ENCODE peak calls at places on chromosome 13, in five cellular contexts. U is anterior cingulate cortex; A is activated T-helper 1 cell treated with anti-CD3 and anti-CD28 coated beads, Interleukin-12 subunit alpha, Interleukin-12 subunit beta, Interleukin-2, Interleukin-4 antibody, amounts not matched to agents 30 ng/mL and 10 ng/mL and 1 ng/mL, durations not matched to agents 14 hours and 24 hours and 36 hours; S is germinal center; M is heart right ventricle. E is an unnamed sample.

GRCh38 chr13:95677564-95678386 is 836 bp downstream of the DNAJC3 start:
- DNase-seq in M (peak; percentile 51), U (no peak), A (no peak), S (no peak), E (no peak)

GRCh38 chr13:33110713-33111413 is 94.6 kb downstream of the KL start:
- DNase-seq in M (peak; percentile 54), U (no peak), S (peak; percentile 69), A (no peak), E (no peak)

GRCh38 chr13:59766236-59766635 is 397.5 kb downstream of the DIAPH3 start:
- DNase-seq in M (no peak), A (no peak), S (no peak), U (no peak), E (no peak)

GRCh38 chr13:75316427-75316826 is 165.5 kb downstream of the TBC1D4 start:
- DNase-seq in M (no peak), U (no peak), S (no peak), A (no peak), E (no peak)

GRCh38 chr13:66427330-66427990 is 802.7 kb downstream of the PCDH9 start:
- DNase-seq in S (no peak), U (no peak), M (no peak), A (no peak), E (no peak)

GRCh38 chr13:64347662-64348061 is 2882.5 kb downstream of the PCDH9 start:
- DNase-seq in A (no peak), M (no peak), S (no peak), U (no peak), E (no peak)

GRCh38 chr13:66180806-66181205 is 1049.3 kb downstream of the PCDH9 start:
- DNase-seq in M (no peak), U (no peak), A (no peak), S (no peak), E (no peak)

GRCh38 chr13:103067751-103068563 is 1.7 kb upstream of the SLC10A2 start:
- DNase-seq in A (no peak), U (no peak), M (no peak), S (peak; percentile 9), E (no peak)

GRCh38 chr13:109733550-109733949 is 52.8 kb downstream of the IRS2 start:
- DNase-seq in S (no peak), U (no peak), A (no peak), M (no peak), E (no peak)

GRCh38 chr13:113209336-113209879 is at the start of gene CUL4A:
- DNase-seq in M (peak; percentile 80), A (peak; percentile 66), U (peak; percentile 55), S (peak; percentile 80), E (no peak)

GRCh38 chr13:113656015-113656588 is 1.9 kb downstream of the ATP4B start:
- DNase-seq in U (no peak), M (no peak), A (no peak), S (no peak), E (no peak)

GRCh38 chr13:43269037-43269476 is 245.7 kb downstream of the DNAJC15 start:
- DNase-seq in U (no peak), M (no peak), A (no peak), S (no peak), E (no peak)

GRCh38 chr13:109871018-109871370 is 84.6 kb upstream of the IRS2 start:
- DNase-seq in S (no peak), M (no peak), U (no peak), A (no peak), E (no peak)

GRCh38 chr13:98239156-98240076 is 62.3 kb upstream of the RNF113B start:
- DNase-seq in U (no peak), S (no peak), M (no peak), A (no peak), E (no peak)

GRCh38 chr13:113288880-113289279 is 8.2 kb upstream of the LAMP1 start:
- DNase-seq in A (no peak), U (no peak), M (no peak), S (no peak), E (no peak)

GRCh38 chr13:63367522-63368198 is 1952.0 kb upstream of the PCDH20 start:
- DNase-seq in S (no peak), A (no peak), M (no peak), U (no peak), E (no peak)

GRCh38 chr13:59643906-59644626 is 519.7 kb downstream of the DIAPH3 start:
- DNase-seq in A (no peak), S (no peak), M (no peak), U (no peak), E (no peak)

GRCh38 chr13:98174995-98175394 is 2.1 kb downstream of the RNF113B start:
- DNase-seq in M (no peak), A (no peak), S (no peak), U (no peak), E (no peak)

GRCh38 chr13:84927442-84928169 is 871.6 kb downstream of the SLITRK6 start:
- DNase-seq in A (no peak), U (no peak), S (no peak), M (no peak), E (no peak)

GRCh38 chr13:75480691-75481175 is 1.2 kb downstream of the TBC1D4 start:
- DNase-seq in M (peak; percentile 44), U (no peak), S (peak; percentile 38), A (peak; percentile 12), E (peak; percentile 23)

GRCh38 chr13:95160112-95160906 is 140.9 kb downstream of the ABCC4 start:
- DNase-seq in U (no peak), M (no peak), A (no peak), S (no peak), E (no peak)

GRCh38 chr13:74210693-74211393 is 76.6 kb upstream of the KLF12 start:
- DNase-seq in A (no peak), S (no peak), M (no peak), U (no peak), E (no peak)

GRCh38 chr13:52414963-52415362 is 9.0 kb upstream of the THSD1 start:
- DNase-seq in M (no peak), S (no peak), U (no peak), A (no peak), E (no peak)

GRCh38 chr13:32426981-32427851 is 714 bp downstream of the N4BP2L1 start:
- DNase-seq in A (peak; percentile 40), U (peak; percentile 30), M (peak; percentile 31), S (peak; percentile 60), E (peak; percentile 77)

GRCh38 chr13:50162001-50162400 is 146.8 kb downstream of the KCNRG start:
- DNase-seq in M (no peak), U (no peak), A (no peak), S (no peak), E (no peak)

GRCh38 chr13:112341446-112341845 is 34.7 kb upstream of the SPACA7 start:
- DNase-seq in S (no peak), U (no peak), A (no peak), M (no peak), E (no peak)

GRCh38 chr13:99867535-99868271 is 103.9 kb downstream of the ZIC5 start:
- DNase-seq in S (no peak), U (no peak), M (no peak), A (no peak), E (no peak)

GRCh38 chr13:23750383-23751121 is 138.6 kb downstream of the MIPEP start:
- DNase-seq in U (no peak), A (no peak), M (no peak), S (no peak), E (no peak)

GRCh38 chr13:87666826-87667225 is 4.3 kb upstream of the SLITRK5 start:
- DNase-seq in A (no peak), U (no peak), M (no peak), S (no peak), E (no peak)

GRCh38 chr13:39879286-39880035 is 224.0 kb downstream of the COG6 start:
- DNase-seq in U (no peak), A (no peak), S (no peak), M (no peak), E (no peak)

GRCh38 chr13:77724092-77724491 is 26.6 kb downstream of the SLAIN1 start:
- DNase-seq in A (peak; percentile 17), U (no peak), S (no peak), M (no peak), E (no peak)

GRCh38 chr13:56906909-56907308 is 233.8 kb upstream of the PRR20A start:
- DNase-seq in S (no peak), U (no peak), A (no peak), M (no peak), E (no peak)

GRCh38 chr13:19927117-19927734 is 31.3 kb upstream of the ZMYM2 start:
- DNase-seq in S (peak; percentile 13), A (no peak), M (no peak), U (no peak), E (no peak)

GRCh38 chr13:27644302-27644701 is 22.6 kb downstream of the POLR1D start:
- DNase-seq in S (no peak), A (no peak), M (no peak), U (no peak), E (no peak)

GRCh38 chr13:111929036-111929616 is 137.8 kb upstream of the SOX1 start:
- DNase-seq in S (no peak), U (no peak), M (no peak), A (no peak), E (no peak)

GRCh38 chr13:46783504-46783903 is 13.5 kb downstream of the ESD start:
- DNase-seq in A (no peak), U (no peak), S (no peak), M (no peak), E (no peak)

E was measured in hypothalamus.